ENCODE peak calls at places on chromosome 6, in nine cellular contexts. One of them, this sample, is unnamed. For H3K4me1, the result is how much of the 10 kb centered on the place peaks cover.

GRCh38 chr6:40958740-40959139 is 80.3 kb downstream of the UNC5CL start:
- DNase-seq in spleen: no peak
- DNase-seq in fibroblast of lung: peak
- DNase-seq in upper lobe of right lung: no peak
- DNase-seq in ascending aorta: no peak
- DNase-seq in tibial nerve: no peak
- DNase-seq in suprapubic skin: no peak
- DNase-seq in small intestine: no peak
- DNase-seq in H9: no peak
- DNase-seq in this sample: no peak

GRCh38 chr6:153503810-153504209 is 372.7 kb upstream of the RGS17 start:
- DNase-seq in upper lobe of right lung: no peak
- DNase-seq in fibroblast of lung: no peak
- DNase-seq in small intestine: no peak
- DNase-seq in spleen: no peak
- DNase-seq in H9: peak
- DNase-seq in suprapubic skin: no peak
- DNase-seq in tibial nerve: no peak
- DNase-seq in ascending aorta: no peak
- DNase-seq in this sample: no peak

GRCh38 chr6:137218473-137218916 is 690 bp downstream of the IFNGR1 start:
- DNase-seq in small intestine: peak
- DNase-seq in tibial nerve: no peak
- DNase-seq in H9: no peak
- DNase-seq in ascending aorta: peak
- DNase-seq in upper lobe of right lung: no peak
- DNase-seq in spleen: no peak
- DNase-seq in suprapubic skin: peak
- DNase-seq in fibroblast of lung: peak
- DNase-seq in this sample: peak

GRCh38 chr6:82118150-82118562 is 129.4 kb downstream of the IBTK start:
- DNase-seq in suprapubic skin: no peak
- DNase-seq in H9: no peak
- DNase-seq in ascending aorta: no peak
- DNase-seq in tibial nerve: no peak
- DNase-seq in upper lobe of right lung: no peak
- DNase-seq in spleen: no peak
- DNase-seq in fibroblast of lung: no peak
- DNase-seq in small intestine: peak
- DNase-seq in this sample: no peak

GRCh38 chr6:157148391-157149323 is 174.7 kb downstream of the TMEM242 start:
- DNase-seq in small intestine: no peak
- DNase-seq in suprapubic skin: no peak
- DNase-seq in fibroblast of lung: peak
- DNase-seq in ascending aorta: peak
- DNase-seq in tibial nerve: no peak
- DNase-seq in upper lobe of right lung: no peak
- DNase-seq in H9: no peak
- DNase-seq in spleen: no peak
- DNase-seq in this sample: peak

GRCh38 chr6:7124631-7125030 is 16.9 kb downstream of the RREB1 start:
- DNase-seq in suprapubic skin: no peak
- DNase-seq in spleen: no peak
- DNase-seq in H9: no peak
- DNase-seq in fibroblast of lung: peak
- DNase-seq in ascending aorta: no peak
- DNase-seq in small intestine: no peak
- DNase-seq in upper lobe of right lung: no peak
- DNase-seq in tibial nerve: no peak
- DNase-seq in this sample: no peak

GRCh38 chr6:97110626-97111025 is 172.4 kb downstream of the MMS22L start:
- DNase-seq in upper lobe of right lung: no peak
- DNase-seq in fibroblast of lung: peak
- DNase-seq in ascending aorta: no peak
- DNase-seq in spleen: no peak
- DNase-seq in suprapubic skin: no peak
- DNase-seq in tibial nerve: no peak
- DNase-seq in small intestine: no peak
- DNase-seq in H9: no peak
- DNase-seq in this sample: no peak

GRCh38 chr6:108597601-108598315 is 37.0 kb downstream of the FOXO3 start:
- DNase-seq in fibroblast of lung: no peak
- DNase-seq in small intestine: no peak
- DNase-seq in tibial nerve: no peak
- DNase-seq in suprapubic skin: no peak
- DNase-seq in H9: no peak
- DNase-seq in spleen: no peak
- DNase-seq in upper lobe of right lung: no peak
- DNase-seq in ascending aorta: no peak
- DNase-seq in this sample: no peak

GRCh38 chr6:8400663-8401062 is 34.7 kb downstream of the SLC35B3 start:
- DNase-seq in ascending aorta: no peak
- DNase-seq in tibial nerve: no peak
- DNase-seq in upper lobe of right lung: no peak
- DNase-seq in spleen: no peak
- DNase-seq in H9: no peak
- DNase-seq in small intestine: no peak
- DNase-seq in fibroblast of lung: no peak
- DNase-seq in suprapubic skin: no peak
- DNase-seq in this sample: peak

GRCh38 chr6:43299338-43300293 is 1.6 kb downstream of the SLC22A7 start:
- DNase-seq in suprapubic skin: no peak
- DNase-seq in spleen: no peak
- DNase-seq in H9: no peak
- DNase-seq in upper lobe of right lung: no peak
- DNase-seq in small intestine: no peak
- DNase-seq in fibroblast of lung: no peak
- DNase-seq in tibial nerve: no peak
- DNase-seq in ascending aorta: peak
- DNase-seq in this sample: no peak

GRCh38 chr6:6960571-6961251 is 147.1 kb upstream of the RREB1 start:
- DNase-seq in small intestine: no peak
- DNase-seq in tibial nerve: no peak
- DNase-seq in ascending aorta: no peak
- DNase-seq in fibroblast of lung: no peak
- DNase-seq in suprapubic skin: no peak
- DNase-seq in spleen: no peak
- DNase-seq in H9: no peak
- DNase-seq in upper lobe of right lung: no peak
- DNase-seq in this sample: no peak

GRCh38 chr6:17705428-17705777 is 1.3 kb downstream of the NUP153 start:
- DNase-seq in H9: no peak
- DNase-seq in spleen: no peak
- DNase-seq in suprapubic skin: no peak
- DNase-seq in small intestine: no peak
- DNase-seq in ascending aorta: peak
- DNase-seq in tibial nerve: no peak
- DNase-seq in upper lobe of right lung: no peak
- DNase-seq in fibroblast of lung: peak
- DNase-seq in this sample: peak

DNA sequence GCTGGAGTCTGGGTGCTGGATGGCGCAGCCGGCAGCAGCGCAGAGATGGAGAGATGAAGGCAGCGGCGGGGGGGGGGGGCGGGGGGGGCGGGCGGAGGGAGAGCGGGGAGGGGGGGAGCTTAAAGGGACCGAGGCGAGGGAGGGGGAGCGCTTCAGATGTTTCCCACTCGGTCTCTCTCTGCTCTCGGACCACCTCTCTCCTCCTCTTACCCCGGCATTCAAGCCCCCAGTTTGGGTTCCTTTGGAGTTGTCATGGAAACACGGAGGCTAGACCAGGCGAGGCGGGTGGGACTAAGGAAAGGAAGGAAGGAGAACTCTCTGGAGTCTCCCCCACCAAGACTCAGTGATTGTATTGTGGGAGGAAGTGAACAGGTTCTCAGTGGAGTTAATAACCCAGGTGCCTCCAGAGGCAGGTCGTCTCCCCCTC is at the start of gene PRRT1:
- DNase-seq in upper lobe of right lung: no peak
- DNase-seq in ascending aorta: no peak
- DNase-seq in spleen: no peak
- DNase-seq in tibial nerve: no peak
- DNase-seq in suprapubic skin: no peak
- DNase-seq in fibroblast of lung: no peak
- DNase-seq in small intestine: no peak
- DNase-seq in H9: no peak
- DNase-seq in this sample: no peak
- H3K4me1 ChIP-seq in upper lobe of right lung: under half
- H3K4me1 ChIP-seq in ascending aorta: under half
- H3K4me1 ChIP-seq in spleen: under half
- H3K4me1 ChIP-seq in tibial nerve: under half
- H3K4me1 ChIP-seq in suprapubic skin: under half
- H3K4me1 ChIP-seq in fibroblast of lung: under half
- H3K4me1 ChIP-seq in small intestine: under half
- H3K4me1 ChIP-seq in H9: under half
- H3K4me1 ChIP-seq in this sample: under half

DNA sequence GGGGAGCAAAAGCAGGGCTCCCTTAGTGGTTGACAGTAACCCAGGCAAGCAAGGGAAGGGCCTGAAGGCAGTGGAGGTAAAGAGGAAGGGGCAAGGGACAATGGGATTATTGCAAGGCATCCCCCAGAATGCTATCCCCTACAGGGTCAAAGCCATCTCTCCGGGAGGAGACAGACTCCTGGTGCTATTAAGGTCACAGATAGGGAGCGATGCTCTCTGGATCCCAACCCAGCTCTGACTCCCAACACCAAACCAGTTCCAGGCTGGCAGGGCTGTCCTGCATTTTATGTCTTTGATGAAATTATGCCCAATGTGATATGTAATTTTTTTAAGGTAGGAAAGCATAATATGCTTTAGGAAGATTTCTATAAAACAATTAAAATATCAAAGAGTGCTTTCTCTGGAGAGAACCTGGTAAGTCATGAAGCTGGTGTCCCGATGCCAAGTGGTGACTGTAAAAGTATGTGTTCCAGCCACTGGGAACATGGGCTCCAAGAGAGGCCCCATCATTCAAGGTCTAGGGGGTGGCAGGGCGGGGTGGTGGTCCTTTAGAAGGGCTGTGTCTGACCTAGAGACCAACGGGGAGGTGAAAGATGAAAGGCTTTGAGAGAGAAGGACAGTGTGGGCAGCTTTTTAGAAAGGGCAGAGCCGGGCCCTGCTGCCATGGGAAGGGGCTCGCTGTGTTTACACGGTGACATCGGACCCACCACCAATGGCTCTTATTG is 276.5 kb downstream of the CDC5L start:
- DNase-seq in fibroblast of lung: no peak
- DNase-seq in upper lobe of right lung: no peak
- DNase-seq in tibial nerve: no peak
- DNase-seq in ascending aorta: peak
- DNase-seq in H9: peak
- DNase-seq in spleen: no peak
- DNase-seq in small intestine: no peak
- DNase-seq in suprapubic skin: no peak
- DNase-seq in this sample: no peak
- H3K4me1 ChIP-seq in fibroblast of lung: under half
- H3K4me1 ChIP-seq in upper lobe of right lung: under half
- H3K4me1 ChIP-seq in tibial nerve: under half
- H3K4me1 ChIP-seq in ascending aorta: under half
- H3K4me1 ChIP-seq in H9: under half
- H3K4me1 ChIP-seq in spleen: under half
- H3K4me1 ChIP-seq in small intestine: under half
- H3K4me1 ChIP-seq in suprapubic skin: under half
- H3K4me1 ChIP-seq in this sample: under half

GRCh38 chr6:30769088-30769852 is 24.9 kb upstream of the IER3 start:
- DNase-seq in H9: peak
- DNase-seq in ascending aorta: peak
- DNase-seq in small intestine: peak
- DNase-seq in upper lobe of right lung: peak
- DNase-seq in tibial nerve: no peak
- DNase-seq in spleen: no peak
- DNase-seq in suprapubic skin: no peak
- DNase-seq in fibroblast of lung: peak
- DNase-seq in this sample: peak

GRCh38 chr6:30766461-30767157 is 22.3 kb upstream of the IER3 start:
- DNase-seq in H9: no peak
- DNase-seq in fibroblast of lung: no peak
- DNase-seq in ascending aorta: no peak
- DNase-seq in spleen: no peak
- DNase-seq in small intestine: no peak
- DNase-seq in suprapubic skin: no peak
- DNase-seq in upper lobe of right lung: no peak
- DNase-seq in tibial nerve: no peak
- DNase-seq in this sample: no peak

GRCh38 chr6:30767158-30767943 is 23.0 kb upstream of the IER3 start:
- DNase-seq in spleen: no peak
- DNase-seq in upper lobe of right lung: no peak
- DNase-seq in suprapubic skin: no peak
- DNase-seq in ascending aorta: no peak
- DNase-seq in tibial nerve: no peak
- DNase-seq in H9: no peak
- DNase-seq in small intestine: no peak
- DNase-seq in fibroblast of lung: no peak
- DNase-seq in this sample: no peak

GRCh38 chr6:30768634-30769087 is 24.3 kb upstream of the IER3 start:
- DNase-seq in upper lobe of right lung: no peak
- DNase-seq in fibroblast of lung: peak
- DNase-seq in small intestine: no peak
- DNase-seq in spleen: no peak
- DNase-seq in suprapubic skin: no peak
- DNase-seq in H9: no peak
- DNase-seq in tibial nerve: no peak
- DNase-seq in ascending aorta: no peak
- DNase-seq in this sample: no peak

DNA sequence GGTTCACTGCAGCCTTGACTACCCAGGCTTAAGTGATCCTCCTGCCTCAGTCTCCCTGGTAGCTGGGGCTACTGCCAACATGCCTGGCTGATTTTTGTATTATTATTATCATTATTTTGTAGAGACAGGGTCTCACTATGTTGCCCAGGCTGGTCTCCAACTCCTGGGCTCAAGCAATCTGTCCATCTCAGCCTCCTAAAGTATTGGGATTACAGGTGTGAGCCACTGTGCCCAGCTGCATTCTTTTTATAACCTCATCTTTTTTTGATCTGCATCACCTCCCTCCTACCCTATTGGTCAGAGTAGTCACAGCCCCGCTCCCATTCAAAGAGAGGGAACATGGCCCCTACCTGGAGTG is 23.6 kb upstream of the IER3 start:
- DNase-seq in spleen: no peak
- DNase-seq in suprapubic skin: no peak
- DNase-seq in tibial nerve: no peak
- DNase-seq in fibroblast of lung: no peak
- DNase-seq in H9: no peak
- DNase-seq in upper lobe of right lung: no peak
- DNase-seq in small intestine: no peak
- DNase-seq in ascending aorta: no peak
- DNase-seq in this sample: no peak
- H3K4me1 ChIP-seq in spleen: under half
- H3K4me1 ChIP-seq in suprapubic skin: under half
- H3K4me1 ChIP-seq in tibial nerve: under half
- H3K4me1 ChIP-seq in fibroblast of lung: under half
- H3K4me1 ChIP-seq in H9: under half
- H3K4me1 ChIP-seq in upper lobe of right lung: under half
- H3K4me1 ChIP-seq in small intestine: under half
- H3K4me1 ChIP-seq in ascending aorta: under half
- H3K4me1 ChIP-seq in this sample: under half

DNA sequence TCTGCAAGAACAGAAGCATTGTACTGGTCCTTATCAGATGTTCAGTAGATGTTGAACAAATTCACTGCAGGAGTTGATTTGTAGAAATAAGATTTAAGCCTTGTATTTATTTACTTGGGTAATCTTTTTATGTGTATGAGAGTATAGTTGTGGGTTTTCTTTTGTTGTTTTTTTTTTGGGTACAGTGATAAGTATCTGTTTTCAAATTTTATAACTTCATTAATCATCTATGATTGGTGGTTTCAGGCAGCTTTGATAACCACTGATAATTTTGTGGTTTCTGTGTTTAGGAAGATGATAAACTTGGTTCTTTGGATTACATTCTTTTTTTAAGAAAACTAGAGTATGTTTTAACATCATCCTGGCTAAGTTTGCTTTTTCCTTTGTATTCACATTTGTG is 2.8 kb downstream of the AFDN start:
- DNase-seq in spleen: no peak
- DNase-seq in H9: no peak
- DNase-seq in small intestine: no peak
- DNase-seq in suprapubic skin: no peak
- DNase-seq in ascending aorta: no peak
- DNase-seq in upper lobe of right lung: no peak
- DNase-seq in tibial nerve: no peak
- DNase-seq in fibroblast of lung: peak
- DNase-seq in this sample: no peak
- H3K4me1 ChIP-seq in spleen: half or more
- H3K4me1 ChIP-seq in H9: under half
- H3K4me1 ChIP-seq in small intestine: under half
- H3K4me1 ChIP-seq in suprapubic skin: under half
- H3K4me1 ChIP-seq in ascending aorta: under half
- H3K4me1 ChIP-seq in upper lobe of right lung: under half
- H3K4me1 ChIP-seq in tibial nerve: under half
- H3K4me1 ChIP-seq in fibroblast of lung: under half
- H3K4me1 ChIP-seq in this sample: under half